ENCODE peak calls at places on chromosomes 11 and 22, in eight cellular contexts. One of them, this sample, is unnamed.

GRCh38 chr22:29200901-29201300 is 4.8 kb upstream of the EMID1 start:
- DNase-seq in BE2C: no peak
- DNase-seq in body of pancreas: no peak
- DNase-seq in GM23248: no peak
- DNase-seq in brain microvascular endothelial cell: no peak
- DNase-seq in cardiac muscle cell: no peak
- DNase-seq in PC-9: no peak
- DNase-seq in mesendoderm: no peak
- DNase-seq in this sample: peak; percentile 22

GRCh38 chr11:36953986-36954385 is 355.9 kb upstream of the RAG2 start:
- DNase-seq in PC-9: no peak
- DNase-seq in mesendoderm: no peak
- DNase-seq in cardiac muscle cell: peak; percentile 7
- DNase-seq in brain microvascular endothelial cell: no peak
- DNase-seq in BE2C: no peak
- DNase-seq in GM23248: peak; percentile 2
- DNase-seq in body of pancreas: no peak
- DNase-seq in this sample: no peak

GRCh38 chr22:33896801-33897620 is 23.3 kb downstream of the LARGE1 start:
- DNase-seq in cardiac muscle cell: peak; percentile 13
- DNase-seq in brain microvascular endothelial cell: no peak
- DNase-seq in mesendoderm: peak; percentile 67
- DNase-seq in body of pancreas: peak; percentile 15
- DNase-seq in BE2C: no peak
- DNase-seq in PC-9: no peak
- DNase-seq in GM23248: peak; percentile 64
- DNase-seq in this sample: peak; percentile 51

GRCh38 chr11:995752-996420 is 40.6 kb downstream of the MUC6 start:
- DNase-seq in brain microvascular endothelial cell: no peak
- DNase-seq in body of pancreas: peak; percentile 77
- DNase-seq in mesendoderm: no peak
- DNase-seq in cardiac muscle cell: peak; percentile 22
- DNase-seq in BE2C: peak; percentile 73
- DNase-seq in GM23248: peak; percentile 14
- DNase-seq in PC-9: no peak
- DNase-seq in this sample: no peak

GRCh38 chr11:123129920-123130319 is 65.1 kb downstream of the CLMP start:
- DNase-seq in mesendoderm: no peak
- DNase-seq in body of pancreas: no peak
- DNase-seq in GM23248: peak; percentile 85
- DNase-seq in BE2C: no peak
- DNase-seq in cardiac muscle cell: peak; percentile 41
- DNase-seq in brain microvascular endothelial cell: peak; percentile 11
- DNase-seq in PC-9: no peak
- DNase-seq in this sample: no peak

GRCh38 chr22:36506637-36507517 is at the start of gene FOXRED2:
- DNase-seq in PC-9: peak; percentile 68
- DNase-seq in body of pancreas: peak; percentile 92
- DNase-seq in BE2C: peak; percentile 95
- DNase-seq in mesendoderm: peak; percentile 94
- DNase-seq in cardiac muscle cell: peak; percentile 90
- DNase-seq in GM23248: peak; percentile 95
- DNase-seq in brain microvascular endothelial cell: peak; percentile 56
- DNase-seq in this sample: peak; percentile 99

GRCh38 chr11:130834886-130835285 is 81.4 kb downstream of the SNX19 start:
- DNase-seq in mesendoderm: no peak
- DNase-seq in body of pancreas: no peak
- DNase-seq in cardiac muscle cell: no peak
- DNase-seq in GM23248: no peak
- DNase-seq in brain microvascular endothelial cell: no peak
- DNase-seq in PC-9: no peak
- DNase-seq in BE2C: no peak
- DNase-seq in this sample: no peak

GRCh38 chr11:133545199-133545709 is 13.0 kb upstream of the OPCML start:
- DNase-seq in GM23248: no peak
- DNase-seq in PC-9: no peak
- DNase-seq in BE2C: no peak
- DNase-seq in mesendoderm: no peak
- DNase-seq in brain microvascular endothelial cell: no peak
- DNase-seq in body of pancreas: no peak
- DNase-seq in cardiac muscle cell: no peak
- DNase-seq in this sample: peak; percentile 77

GRCh38 chr11:110878513-110878912 is 166.3 kb upstream of the ARHGAP20 start:
- DNase-seq in body of pancreas: no peak
- DNase-seq in PC-9: no peak
- DNase-seq in brain microvascular endothelial cell: no peak
- DNase-seq in cardiac muscle cell: peak; percentile 62
- DNase-seq in GM23248: peak; percentile 75
- DNase-seq in mesendoderm: no peak
- DNase-seq in BE2C: no peak
- DNase-seq in this sample: no peak

GRCh38 chr11:2586793-2587131 is 113.0 kb downstream of the KCNQ1OT1 start:
- DNase-seq in brain microvascular endothelial cell: no peak
- DNase-seq in mesendoderm: no peak
- DNase-seq in BE2C: no peak
- DNase-seq in GM23248: no peak
- DNase-seq in cardiac muscle cell: no peak
- DNase-seq in body of pancreas: no peak
- DNase-seq in PC-9: no peak
- DNase-seq in this sample: no peak

GRCh38 chr11:111059726-111060125 is 185.8 kb upstream of the POU2AF2 start:
- DNase-seq in PC-9: peak; percentile 53
- DNase-seq in mesendoderm: no peak
- DNase-seq in cardiac muscle cell: no peak
- DNase-seq in brain microvascular endothelial cell: no peak
- DNase-seq in body of pancreas: no peak
- DNase-seq in GM23248: peak; percentile 67
- DNase-seq in BE2C: no peak
- DNase-seq in this sample: no peak

GRCh38 chr11:11387906-11388305 is 34.9 kb upstream of the CSNK2A3 start:
- DNase-seq in body of pancreas: no peak
- DNase-seq in brain microvascular endothelial cell: no peak
- DNase-seq in GM23248: no peak
- DNase-seq in mesendoderm: no peak
- DNase-seq in PC-9: no peak
- DNase-seq in BE2C: no peak
- DNase-seq in cardiac muscle cell: no peak
- DNase-seq in this sample: no peak

GRCh38 chr11:101915811-101916291 is 471 bp downstream of the ANGPTL5 start:
- DNase-seq in body of pancreas: no peak
- DNase-seq in brain microvascular endothelial cell: peak; percentile 48
- DNase-seq in GM23248: peak; percentile 80
- DNase-seq in PC-9: peak; percentile 64
- DNase-seq in BE2C: no peak
- DNase-seq in cardiac muscle cell: peak; percentile 70
- DNase-seq in mesendoderm: peak; percentile 62
- DNase-seq in this sample: no peak

GRCh38 chr22:29203456-29203855 is 2.2 kb upstream of the EMID1 start:
- DNase-seq in cardiac muscle cell: no peak
- DNase-seq in GM23248: no peak
- DNase-seq in BE2C: no peak
- DNase-seq in PC-9: no peak
- DNase-seq in brain microvascular endothelial cell: no peak
- DNase-seq in mesendoderm: no peak
- DNase-seq in body of pancreas: no peak
- DNase-seq in this sample: peak; percentile 20

GRCh38 chr11:93846411-93846810 is 4.0 kb downstream of the VSTM5 start:
- DNase-seq in BE2C: no peak
- DNase-seq in body of pancreas: no peak
- DNase-seq in mesendoderm: no peak
- DNase-seq in PC-9: no peak
- DNase-seq in cardiac muscle cell: peak; percentile 21
- DNase-seq in brain microvascular endothelial cell: no peak
- DNase-seq in GM23248: peak; percentile 20
- DNase-seq in this sample: no peak

GRCh38 chr22:40178417-40179409 is 988 bp downstream of the TNRC6B start:
- DNase-seq in GM23248: peak; percentile 71
- DNase-seq in PC-9: no peak
- DNase-seq in brain microvascular endothelial cell: peak; percentile 31
- DNase-seq in cardiac muscle cell: peak; percentile 59
- DNase-seq in mesendoderm: peak; percentile 94
- DNase-seq in BE2C: peak; percentile 46
- DNase-seq in body of pancreas: peak; percentile 56
- DNase-seq in this sample: no peak

GRCh38 chr22:40182231-40182835 is 4.6 kb downstream of the TNRC6B start:
- DNase-seq in mesendoderm: no peak
- DNase-seq in body of pancreas: no peak
- DNase-seq in GM23248: peak; percentile 63
- DNase-seq in brain microvascular endothelial cell: no peak
- DNase-seq in PC-9: no peak
- DNase-seq in cardiac muscle cell: no peak
- DNase-seq in BE2C: no peak
- DNase-seq in this sample: no peak

GRCh38 chr22:40179535-40179934 is 1.8 kb downstream of the TNRC6B start:
- DNase-seq in cardiac muscle cell: no peak
- DNase-seq in body of pancreas: no peak
- DNase-seq in brain microvascular endothelial cell: no peak
- DNase-seq in GM23248: peak; percentile 35
- DNase-seq in PC-9: no peak
- DNase-seq in mesendoderm: peak; percentile 41
- DNase-seq in BE2C: no peak
- DNase-seq in this sample: no peak

GRCh38 chr22:40181323-40181722 is 3.6 kb downstream of the TNRC6B start:
- DNase-seq in cardiac muscle cell: no peak
- DNase-seq in PC-9: no peak
- DNase-seq in body of pancreas: no peak
- DNase-seq in brain microvascular endothelial cell: no peak
- DNase-seq in mesendoderm: no peak
- DNase-seq in BE2C: no peak
- DNase-seq in GM23248: peak; percentile 29
- DNase-seq in this sample: no peak

GRCh38 chr22:40180403-40180802 is 2.7 kb downstream of the TNRC6B start:
- DNase-seq in PC-9: no peak
- DNase-seq in mesendoderm: no peak
- DNase-seq in brain microvascular endothelial cell: no peak
- DNase-seq in body of pancreas: no peak
- DNase-seq in GM23248: peak; percentile 66
- DNase-seq in cardiac muscle cell: no peak
- DNase-seq in BE2C: no peak
- DNase-seq in this sample: no peak
- H3K4me3 ChIP-seq in PC-9: peak overlapping the region; percentile 91
- H3K4me3 ChIP-seq in mesendoderm: no peak overlapping the region
- H3K4me3 ChIP-seq in brain microvascular endothelial cell: no peak overlapping the region
- H3K4me3 ChIP-seq in body of pancreas: no peak overlapping the region
- H3K4me3 ChIP-seq in GM23248: peak overlapping the region; percentile 100
- H3K4me3 ChIP-seq in cardiac muscle cell: no peak overlapping the region
- H3K4me3 ChIP-seq in BE2C: peak overlapping the region; percentile 96
- H3K4me3 ChIP-seq in this sample: no peak overlapping the region

DNA sequence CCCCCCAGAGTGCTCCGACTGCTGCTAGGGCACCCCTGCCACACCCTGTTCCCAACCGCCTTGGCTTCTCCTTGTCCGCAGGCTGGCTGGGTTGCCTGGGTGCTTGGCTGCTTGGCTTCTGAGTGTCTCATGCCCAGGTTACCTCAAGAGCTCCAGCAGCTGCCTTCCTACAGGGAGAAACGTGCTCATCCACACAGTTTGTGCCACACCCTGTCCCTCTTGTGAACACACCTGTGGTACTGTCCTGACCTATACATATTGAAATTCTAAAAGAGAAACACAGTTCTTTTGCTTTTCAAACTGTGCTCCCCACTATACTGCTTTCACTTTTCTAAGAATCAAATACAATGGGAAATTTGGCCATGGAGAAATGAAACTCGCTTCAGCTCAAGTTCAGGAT is 191.4 kb downstream of the DBX1 start:
- DNase-seq in BE2C: no peak
- DNase-seq in mesendoderm: no peak
- DNase-seq in GM23248: no peak
- DNase-seq in brain microvascular endothelial cell: no peak
- DNase-seq in cardiac muscle cell: no peak
- DNase-seq in PC-9: no peak
- DNase-seq in body of pancreas: no peak
- DNase-seq in this sample: no peak
- H3K36me3 ChIP-seq in BE2C: no peaks in the 10 kb centered on the region
- H3K36me3 ChIP-seq in mesendoderm: no peaks in the 10 kb centered on the region
- H3K36me3 ChIP-seq in GM23248: peaks cover 6% of the 10 kb centered on the region
- H3K36me3 ChIP-seq in brain microvascular endothelial cell: no peaks in the 10 kb centered on the region
- H3K36me3 ChIP-seq in cardiac muscle cell: no peaks in the 10 kb centered on the region
- H3K36me3 ChIP-seq in PC-9: no peaks in the 10 kb centered on the region
- H3K36me3 ChIP-seq in body of pancreas: no peaks in the 10 kb centered on the region
- H3K36me3 ChIP-seq in this sample: no peaks in the 10 kb centered on the region

DNA sequence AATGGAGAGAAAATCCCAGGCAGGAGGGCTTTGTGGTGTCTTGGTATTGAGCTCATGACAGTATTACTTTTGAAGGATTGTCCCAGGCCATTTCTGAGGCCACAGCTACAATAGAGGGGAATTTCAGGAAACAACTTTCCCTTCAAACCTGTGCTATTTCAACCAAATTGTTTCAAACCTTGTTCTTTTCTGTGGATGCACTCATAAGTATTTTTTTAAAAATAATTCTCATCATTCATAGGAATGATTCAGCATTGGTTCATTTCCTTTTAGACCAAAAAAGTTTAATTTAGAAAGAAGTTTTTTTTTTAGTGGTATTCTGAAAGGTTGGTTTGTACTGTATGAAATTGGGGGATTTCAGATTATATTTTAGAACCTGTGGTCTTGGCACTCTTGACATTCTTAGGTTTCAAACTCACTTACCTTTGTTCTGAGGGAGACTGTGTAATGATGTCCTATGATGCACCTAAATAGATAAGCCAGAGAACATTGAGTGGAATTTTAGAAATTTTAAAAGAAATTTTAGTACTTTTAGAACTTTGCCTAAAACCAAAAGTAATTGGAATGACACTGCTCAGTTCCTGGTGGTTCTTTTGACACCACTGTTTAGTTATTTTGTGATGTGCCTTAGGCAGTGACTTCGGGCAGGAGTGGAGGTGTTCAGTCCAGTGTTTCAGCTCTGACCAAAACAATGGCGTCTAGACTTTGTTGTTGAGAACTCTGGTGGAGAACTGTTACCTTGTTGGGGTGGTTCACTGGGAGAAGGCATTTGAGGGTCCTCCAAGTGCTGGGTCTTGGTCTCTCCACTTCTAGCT is 12.2 kb downstream of the TEAD1 start:
- DNase-seq in mesendoderm: no peak
- DNase-seq in brain microvascular endothelial cell: no peak
- DNase-seq in body of pancreas: no peak
- DNase-seq in cardiac muscle cell: no peak
- DNase-seq in BE2C: no peak
- DNase-seq in PC-9: no peak
- DNase-seq in GM23248: peak; percentile 62
- DNase-seq in this sample: no peak
- H3K27me3 ChIP-seq in mesendoderm: no peaks in the 10 kb centered on the region
- H3K27me3 ChIP-seq in brain microvascular endothelial cell: no peaks in the 10 kb centered on the region
- H3K27me3 ChIP-seq in body of pancreas: no peaks in the 10 kb centered on the region
- H3K27me3 ChIP-seq in cardiac muscle cell: no peaks in the 10 kb centered on the region
- H3K27me3 ChIP-seq in BE2C: no peaks in the 10 kb centered on the region
- H3K27me3 ChIP-seq in PC-9: no peaks in the 10 kb centered on the region
- H3K27me3 ChIP-seq in GM23248: no peaks in the 10 kb centered on the region
- H3K27me3 ChIP-seq in this sample: no peaks in the 10 kb centered on the region

DNA sequence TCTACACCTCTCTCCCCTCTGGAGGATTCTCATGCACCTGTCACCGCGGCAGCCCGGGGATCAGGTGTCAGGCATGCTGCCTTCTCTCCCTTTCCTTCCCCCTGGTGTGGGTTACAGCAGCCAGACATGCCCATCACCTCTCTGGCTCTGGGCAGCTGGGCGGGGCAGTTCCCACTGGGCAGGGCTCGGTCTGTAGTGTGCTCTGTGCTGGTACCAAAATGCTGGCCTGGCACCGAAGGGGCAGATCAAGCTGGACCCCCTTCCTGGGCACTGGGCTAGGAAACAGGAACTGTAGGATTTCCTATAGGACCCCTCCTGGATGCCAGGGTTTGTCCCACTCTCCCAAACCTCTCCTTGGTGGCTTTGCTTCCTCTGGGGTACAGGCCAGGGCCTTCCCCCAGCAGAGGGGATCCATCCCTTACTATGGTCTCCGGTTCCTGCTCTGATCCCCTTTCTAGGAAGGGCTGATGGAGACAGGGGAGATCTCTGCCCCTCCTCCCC is 821 bp downstream of the GAL3ST1 start:
- DNase-seq in cardiac muscle cell: no peak
- DNase-seq in BE2C: no peak
- DNase-seq in PC-9: no peak
- DNase-seq in brain microvascular endothelial cell: no peak
- DNase-seq in body of pancreas: peak; percentile 40
- DNase-seq in mesendoderm: no peak
- DNase-seq in GM23248: no peak
- DNase-seq in this sample: peak; percentile 74
- H3K4me3 ChIP-seq in cardiac muscle cell: no peak overlapping the region
- H3K4me3 ChIP-seq in BE2C: no peak overlapping the region
- H3K4me3 ChIP-seq in PC-9: no peak overlapping the region
- H3K4me3 ChIP-seq in brain microvascular endothelial cell: no peak overlapping the region
- H3K4me3 ChIP-seq in body of pancreas: no peak overlapping the region
- H3K4me3 ChIP-seq in mesendoderm: no peak overlapping the region
- H3K4me3 ChIP-seq in GM23248: no peak overlapping the region
- H3K4me3 ChIP-seq in this sample: peak overlapping the region; percentile 57